ENCODE peak calls at places on chromosomes 3 and 15, in seven cellular contexts. K, R, T, J, U, G and W are unnamed samples.

GRCh38 chr15:73387507-73388255 is 18.9 kb upstream of the HCN4 start:
- DNase-seq in K (peak; percentile 43), R (no peak), T (peak; percentile 40), J (no peak), U (peak; percentile 79), G (no peak), W (peak; percentile 69)

GRCh38 chr3:53213276-53213675 is 42.5 kb downstream of the TKT start:
- DNase-seq in K (no peak), R (no peak), T (no peak), J (no peak), U (no peak), G (no peak), W (no peak)

GRCh38 chr3:187935623-187936156 is 190.4 kb upstream of the BCL6 start:
- DNase-seq in K (no peak), R (no peak), T (no peak), J (no peak), U (no peak), G (no peak), W (no peak)

GRCh38 chr15:59801649-59802048 is 112.5 kb upstream of the BNIP2 start:
- DNase-seq in K (peak; percentile 38), R (no peak), T (no peak), J (no peak), U (no peak), G (no peak), W (no peak)

GRCh38 chr15:33068531-33068990 is 126.0 kb downstream of the FMN1 start:
- DNase-seq in K (peak; percentile 90), R (no peak), T (peak; percentile 66), J (no peak), U (peak; percentile 14), G (no peak), W (no peak)

GRCh38 chr3:108131105-108131794 is 40.4 kb upstream of the CD47 start:
- DNase-seq in K (peak; percentile 95), R (peak; percentile 87), T (no peak), J (no peak), U (peak; percentile 62), G (no peak), W (peak; percentile 47)

GRCh38 chr15:68383161-68384074 is 48.5 kb downstream of the ITGA11 start:
- DNase-seq in K (peak; percentile 60), R (no peak), T (peak; percentile 56), J (no peak), U (peak; percentile 69), G (no peak), W (no peak)

GRCh38 chr3:38545396-38545949 is 49.3 kb downstream of the EXOG start:
- DNase-seq in K (no peak), R (no peak), T (no peak), J (no peak), U (no peak), G (no peak), W (no peak)

GRCh38 chr3:86995537-86995936 is 4.6 kb upstream of the VGLL3 start:
- DNase-seq in K (peak; percentile 74), R (no peak), T (no peak), J (no peak), U (peak; percentile 81), G (no peak), W (peak; percentile 84)

GRCh38 chr15:92803852-92804609 is 96.1 kb upstream of the CHD2 start:
- DNase-seq in K (peak; percentile 100), R (peak; percentile 100), T (peak; percentile 92), J (peak; percentile 54), U (peak; percentile 100), G (peak; percentile 38), W (peak; percentile 100)

GRCh38 chr3:13013595-13013993 is 59.6 kb downstream of the IQSEC1 start:
- DNase-seq in K (no peak), R (no peak), T (no peak), J (no peak), U (no peak), G (no peak), W (no peak)

GRCh38 chr3:102599819-102600576 is 165.2 kb downstream of the ZPLD1 start:
- DNase-seq in K (no peak), R (no peak), T (no peak), J (no peak), U (no peak), G (no peak), W (peak; percentile 8)

GRCh38 chr15:43249699-43250203 is 17.0 kb downstream of the TGM5 start:
- DNase-seq in K (peak; percentile 97), R (no peak), T (no peak), J (no peak), U (peak; percentile 52), G (no peak), W (peak; percentile 33)

GRCh38 chr3:44437800-44438199 is 39.7 kb downstream of the ZNF445 start:
- DNase-seq in K (no peak), R (no peak), T (no peak), J (no peak), U (no peak), G (no peak), W (no peak)

GRCh38 chr15:81888748-81889479 is 156.9 kb downstream of the MEX3B start:
- DNase-seq in K (peak; percentile 86), R (no peak), T (peak; percentile 74), J (no peak), U (peak; percentile 47), G (no peak), W (peak; percentile 28)

GRCh38 chr3:101823525-101823924 is 25.8 kb upstream of the NFKBIZ start:
- DNase-seq in K (peak; percentile 39), R (no peak), T (no peak), J (no peak), U (no peak), G (no peak), W (peak; percentile 43)

GRCh38 chr3:17013571-17013970 is 128.8 kb downstream of the PLCL2 start:
- DNase-seq in K (no peak), R (no peak), T (no peak), J (no peak), U (no peak), G (no peak), W (no peak)

GRCh38 chr3:194740859-194741486 is 55.3 kb downstream of the FAM43A start:
- DNase-seq in K (peak; percentile 96), R (no peak), T (no peak), J (no peak), U (peak; percentile 79), G (no peak), W (peak; percentile 20)

GRCh38 chr3:112092439-112093179 is 6.4 kb downstream of the C3orf52 start:
- DNase-seq in K (no peak), R (no peak), T (no peak), J (no peak), U (peak; percentile 80), G (no peak), W (peak; percentile 38)

GRCh38 chr15:31238906-31239305 is 87.7 kb upstream of the KLF13 start:
- DNase-seq in K (no peak), R (no peak), T (peak; percentile 20), J (no peak), U (no peak), G (no peak), W (no peak)

GRCh38 chr3:120404876-120405275 is 45.9 kb downstream of the FSTL1 start:
- DNase-seq in K (peak; percentile 42), R (no peak), T (no peak), J (no peak), U (no peak), G (no peak), W (no peak)

GRCh38 chr15:100995471-100996430 is 76.6 kb downstream of the LRRK1 start:
- DNase-seq in K (no peak), R (no peak), T (no peak), J (no peak), U (no peak), G (no peak), W (no peak)

GRCh38 chr3:51642462-51642861 is 28.6 kb upstream of the TEX264 start:
- DNase-seq in K (no peak), R (no peak), T (no peak), J (no peak), U (peak; percentile 41), G (no peak), W (peak; percentile 19)

GRCh38 chr15:71810256-71811035 is at the start of gene NR2E3:
- DNase-seq in K (no peak), R (no peak), T (no peak), J (no peak), U (no peak), G (no peak), W (no peak)

GRCh38 chr3:43531835-43532234 is 90.0 kb downstream of the ANO10 start:
- DNase-seq in K (peak; percentile 74), R (peak; percentile 22), T (no peak), J (no peak), U (peak; percentile 43), G (no peak), W (no peak)

GRCh38 chr15:89164712-89165211 is 56.6 kb downstream of the RLBP1 start:
- DNase-seq in K (no peak), R (no peak), T (no peak), J (no peak), U (peak; percentile 27), G (no peak), W (no peak)

GRCh38 chr15:40696228-40696627 is 1.3 kb downstream of the RAD51 start:
- DNase-seq in K (no peak), R (no peak), T (no peak), J (no peak), U (no peak), G (no peak), W (no peak)

GRCh38 chr3:177687291-177687690 is 490.0 kb upstream of the TBL1XR1 start:
- DNase-seq in K (no peak), R (no peak), T (no peak), J (no peak), U (no peak), G (no peak), W (no peak)

GRCh38 chr3:40079845-40080240 is 229.7 kb upstream of the EIF1B start:
- DNase-seq in K (no peak), R (no peak), T (no peak), J (no peak), U (peak; percentile 28), G (no peak), W (no peak)